ENCODE peak calls at places on chromosomes 4 and X, in ten cellular contexts. B is Peyer's patch, T is HCT116, M is IMR-90, D is stomach, S is uterus, G is suprapubic skin, N is spleen, J is heart left ventricle, C is upper lobe of left lung. F is an unnamed sample.

GRCh38 chr4:148717988-148718387 is 275.8 kb upstream of the NR3C2 start:
- DNase-seq in N (no peak), J (no peak), S (no peak), B (no peak), M (no peak), G (no peak), C (no peak), T (no peak), D (no peak), F (no peak)

GRCh38 chr4:174794706-174795105 is 34.3 kb downstream of the GLRA3 start:
- DNase-seq in D (no peak), J (no peak), T (no peak), M (no peak), B (no peak), C (no peak), N (no peak), G (no peak), S (no peak), F (no peak)

GRCh38 chr4:60463846-60464502 is 736.2 kb upstream of the ADGRL3 start:
- DNase-seq in C (no peak), D (no peak), T (no peak), B (no peak), S (no peak), N (no peak), J (no peak), G (no peak), M (no peak), F (no peak)

GRCh38 chr4:153274967-153275366 is 69.5 kb upstream of the MND1 start:
- DNase-seq in D (no peak), M (no peak), T (no peak), J (no peak), G (no peak), N (no peak), B (no peak), S (no peak), C (no peak), F (no peak)

GRCh38 chr4:173367285-173367684 is 3.5 kb upstream of the SAP30 start:
- DNase-seq in D (no peak), M (peak), G (no peak), N (no peak), C (no peak), S (no peak), B (no peak), J (no peak), T (no peak), F (no peak)

GRCh38 chrX:50471390-50471789 is 765 bp upstream of the DGKK start:
- DNase-seq in J (no peak), C (no peak), D (no peak), G (no peak), S (no peak), T (no peak), M (no peak), N (no peak), B (no peak), F (no peak)

GRCh38 chrX:7100022-7100421 is 47.5 kb upstream of the STS start:
- DNase-seq in N (no peak), G (no peak), B (no peak), M (no peak), D (no peak), C (no peak), T (no peak), S (no peak), J (no peak), F (no peak)

GRCh38 chr4:132493476-132493875 is 655.6 kb upstream of the PCDH10 start:
- DNase-seq in T (no peak), G (no peak), M (no peak), B (no peak), D (no peak), J (no peak), S (no peak), C (no peak), N (no peak), F (no peak)

GRCh38 chr4:68162196-68162595 is 32.5 kb upstream of the TMPRSS11F start:
- DNase-seq in S (no peak), M (no peak), B (no peak), G (no peak), J (no peak), D (no peak), N (no peak), T (no peak), C (no peak), F (no peak)

GRCh38 chr4:151324449-151325319 is 721 bp downstream of the SH3D19 start:
- DNase-seq in C (peak), D (peak), J (peak), G (no peak), N (no peak), T (peak), M (peak), S (peak), B (peak), F (peak)

GRCh38 chr4:158644755-158645154 is 26.9 kb downstream of the C4orf46 start:
- DNase-seq in T (no peak), C (no peak), J (no peak), B (no peak), G (no peak), M (no peak), D (no peak), S (no peak), N (no peak), F (no peak)

GRCh38 chr4:152310223-152310622 is 225.7 kb downstream of the FBXW7 start:
- DNase-seq in D (no peak), J (no peak), C (no peak), M (peak), N (no peak), S (no peak), B (no peak), T (no peak), G (no peak), F (no peak)

GRCh38 chrX:149504915-149505651 is at the start of gene IDS:
- DNase-seq in S (peak), C (peak), N (peak), D (peak), M (peak), B (peak), J (peak), T (peak), G (peak), F (peak)
- TF ChIP-seq POLR2A in S (peak), C (peak), N (no peak), D (peak), M (peak), B (peak), J (peak), T (peak), G (peak), F (peak)

GRCh38 chrX:151870603-151871002 is 42.1 kb upstream of the MAGEA4 start:
- DNase-seq in M (peak), B (no peak), G (no peak), J (no peak), S (no peak), C (no peak), D (no peak), T (peak), N (no peak), F (peak)
- H3K27ac ChIP-seq in M (peak), B (no peak), G (no peak), J (no peak), S (no peak), C (no peak), D (no peak), T (no peak), N (no peak), F (peak)

GRCh38 chrX:49165901-49166881 is 3.6 kb downstream of the MAGIX start:
- DNase-seq in M (peak), J (peak), T (peak), D (peak), B (peak), C (peak), N (peak), S (peak), G (no peak), F (no peak)
- TF ChIP-seq POLR2A in M (no peak), J (peak), T (no peak), D (no peak), B (peak), C (no peak), N (no peak), S (no peak), G (no peak), F (no peak)

GRCh38 chrX:38060331-38060878 is 54.1 kb downstream of the SYTL5 start:
- DNase-seq in S (no peak), D (no peak), M (no peak), B (no peak), T (no peak), C (no peak), J (no peak), G (no peak), N (no peak), F (no peak)
- H3K27ac ChIP-seq in S (no peak), D (no peak), M (no peak), B (no peak), T (no peak), C (no peak), J (no peak), G (no peak), N (no peak), F (no peak)

GRCh38 chr4:76219299-76220055 is 5.9 kb upstream of the SCARB2 start:
- DNase-seq in B (no peak), N (no peak), M (peak), D (no peak), G (no peak), J (no peak), S (no peak), C (no peak), T (no peak), F (no peak)
- TF ChIP-seq POLR2A in B (no peak), N (no peak), M (no peak), D (no peak), G (no peak), J (no peak), S (no peak), C (no peak), T (no peak), F (no peak)

GRCh38 chr4:3121596-3121995 is 47.1 kb downstream of the HTT start:
- DNase-seq in S (no peak), N (no peak), C (no peak), D (no peak), B (no peak), T (no peak), M (no peak), G (no peak), J (no peak), F (no peak)
- H3K27ac ChIP-seq in S (peak), N (peak), C (peak), D (peak), B (no peak), T (no peak), M (no peak), G (no peak), J (peak), F (no peak)

GRCh38 chrX:1591102-1591862 is at the start of gene AKAP17A:
- DNase-seq in B (peak), M (peak), S (peak), J (peak), G (peak), D (peak), N (peak), C (peak), T (peak), F (peak)
- TF ChIP-seq POLR2A in B (peak), M (peak), S (peak), J (peak), G (peak), D (no peak), N (peak), C (peak), T (no peak), F (no peak)

GRCh38 chr4:57065730-57066482 is 44.3 kb downstream of the IGFBP7 start:
- DNase-seq in T (no peak), C (no peak), N (no peak), G (no peak), M (peak), J (no peak), S (no peak), B (no peak), D (no peak), F (peak)
- H3K27ac ChIP-seq in T (no peak), C (peak), N (peak), G (peak), M (peak), J (peak), S (peak), B (peak), D (peak), F (peak)

DNA sequence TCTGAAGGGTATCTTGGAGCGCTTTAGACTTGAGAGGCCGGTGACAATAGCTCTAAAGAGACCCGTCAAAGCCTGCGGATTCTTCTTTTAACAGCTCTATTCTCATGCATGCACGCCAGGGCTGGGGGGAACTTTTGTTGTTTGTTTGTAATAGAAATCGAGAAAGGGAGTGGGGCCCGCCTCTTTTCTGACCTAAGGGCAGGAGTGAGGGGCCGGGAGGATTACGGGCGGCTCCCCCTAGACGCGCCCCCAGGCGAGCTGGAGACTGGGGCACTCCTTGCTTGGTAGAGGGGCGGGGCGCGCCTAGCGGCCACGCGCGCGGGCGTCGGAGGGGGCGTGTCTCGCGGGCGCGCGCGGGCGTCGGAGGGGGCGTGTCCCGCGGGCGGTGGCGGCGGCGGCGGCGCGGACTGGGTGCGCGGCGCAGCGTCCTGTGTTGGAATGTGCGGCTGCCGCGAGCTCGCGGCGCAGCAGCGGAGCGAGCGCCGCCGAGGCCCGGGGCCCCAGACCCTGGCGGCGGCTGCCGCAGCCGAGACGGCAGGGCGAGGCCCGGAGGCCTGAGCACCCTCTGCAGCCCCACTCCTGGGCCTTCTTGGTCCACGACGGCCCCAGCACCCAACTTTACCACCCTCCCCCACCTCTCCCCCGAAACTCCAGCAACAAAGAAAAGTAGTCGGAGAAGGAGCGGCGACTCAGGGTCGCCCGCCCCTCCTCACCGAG is at the start of gene REST:
- DNase-seq in M (peak), D (peak), C (peak), S (peak), T (no peak), N (peak), J (peak), G (peak), B (peak), F (peak)
- TF ChIP-seq POLR2A in M (no peak), D (no peak), C (peak), S (peak), T (no peak), N (no peak), J (peak), G (no peak), B (no peak), F (peak)

GRCh38 chrX:13376857-13377441 is 57.1 kb upstream of the ATXN3L start:
- DNase-seq in J (peak), B (no peak), C (peak), G (no peak), D (no peak), S (peak), T (no peak), M (peak), N (no peak), F (no peak)
- H3K27ac ChIP-seq in J (no peak), B (no peak), C (no peak), G (peak), D (no peak), S (peak), T (no peak), M (peak), N (no peak), F (peak)

F was measured in A549.